ENCODE peak calls at places on chromosomes 6 and 20, in ten cellular contexts. T is colonic mucosa, R is HCT116, O is PC-3, C is heart left ventricle, S is breast epithelium, A is hepatocyte, E is Panc1, N is spleen, Y is thoracic aorta. K is an unnamed sample.

GRCh38 chr6:122576888-122577287 is 33.3 kb upstream of the PKIB start:
- DNase-seq in Y (no peak), C (no peak), O (no peak), E (no peak), R (no peak), N (no peak), S (no peak), A (no peak), T (no peak), K (no peak)

GRCh38 chr6:67640462-67640861 is 994.6 kb upstream of the ADGRB3 start:
- DNase-seq in A (no peak), E (no peak), C (no peak), R (no peak), N (no peak), O (no peak), T (no peak), S (no peak), Y (no peak), K (no peak)

GRCh38 chr6:21437583-21437982 is 156.0 kb upstream of the SOX4 start:
- DNase-seq in R (no peak), S (no peak), A (no peak), T (no peak), O (no peak), E (no peak), C (no peak), Y (no peak), N (no peak), K (no peak)

GRCh38 chr6:67358241-67358640 is 1276.8 kb upstream of the ADGRB3 start:
- DNase-seq in A (no peak), Y (no peak), R (no peak), O (no peak), C (no peak), S (no peak), T (no peak), N (no peak), E (no peak), K (no peak)

GRCh38 chr6:164151762-164152161 is 737.2 kb downstream of the QKI start:
- DNase-seq in S (no peak), E (no peak), O (no peak), C (no peak), R (no peak), T (no peak), Y (no peak), N (no peak), A (no peak), K (no peak)

GRCh38 chr6:105797313-105797970 is 288.7 kb upstream of the PRDM1 start:
- DNase-seq in O (peak; percentile 4), A (no peak), E (no peak), T (no peak), R (no peak), Y (no peak), N (no peak), C (no peak), S (no peak), K (no peak)

GRCh38 chr20:17161661-17162410 is 65.0 kb upstream of the PCSK2 start:
- DNase-seq in R (no peak), E (no peak), Y (no peak), O (no peak), T (no peak), N (no peak), A (no peak), S (no peak), C (no peak), K (no peak)

GRCh38 chr6:125984311-125984710 is 2.0 kb upstream of the TRMT11 start:
- DNase-seq in T (no peak), E (no peak), R (no peak), S (no peak), A (peak; percentile 29), N (no peak), C (no peak), O (no peak), Y (no peak), K (no peak)

GRCh38 chr6:14841901-14842421 is 403.9 kb upstream of the JARID2 start:
- DNase-seq in Y (no peak), O (peak; percentile 32), N (no peak), C (no peak), R (no peak), E (no peak), S (no peak), A (peak; percentile 16), T (no peak), K (no peak)

GRCh38 chr6:55825402-55826051 is 49.9 kb downstream of the BMP5 start:
- DNase-seq in A (peak; percentile 32), Y (no peak), N (no peak), T (no peak), O (peak; percentile 77), S (no peak), R (no peak), C (no peak), E (peak; percentile 55), K (no peak)

GRCh38 chr6:80767808-80768207 is 661.3 kb downstream of the BCKDHB start:
- DNase-seq in O (peak; percentile 75), A (no peak), E (peak; percentile 12), C (peak; percentile 55), Y (peak; percentile 6), N (no peak), S (no peak), T (peak; percentile 52), R (peak; percentile 23), K (peak; percentile 91)

GRCh38 chr6:150026976-150027805 is 1.9 kb upstream of the RAET1L start:
- DNase-seq in T (no peak), O (no peak), R (no peak), S (no peak), E (no peak), Y (no peak), N (no peak), C (no peak), A (no peak), K (no peak)

GRCh38 chr20:8540466-8540865 is 408.4 kb downstream of the PLCB1 start:
- DNase-seq in A (no peak), T (no peak), C (no peak), N (no peak), E (no peak), O (no peak), S (no peak), R (no peak), Y (no peak), K (no peak)

GRCh38 chr6:89660981-89661380 is 22.4 kb upstream of the LYRM2 start:
- DNase-seq in N (no peak), R (no peak), S (no peak), E (no peak), T (no peak), A (no peak), Y (no peak), C (no peak), O (no peak), K (no peak)
- H3K36me3 ChIP-seq in N (peaks cover 52% of the 10 kb centered on the region), R (peaks cover 62% of the 10 kb centered on the region), S (no peaks in the 10 kb centered on the region), E (peaks cover 33% of the 10 kb centered on the region), T (peaks cover 12% of the 10 kb centered on the region), A (no peaks in the 10 kb centered on the region), Y (peaks cover 37% of the 10 kb centered on the region), C (peaks cover 99% of the 10 kb centered on the region), O (peaks cover 17% of the 10 kb centered on the region), K (peaks cover 64% of the 10 kb centered on the region)

GRCh38 chr6:111658445-111659154 is 52.9 kb upstream of the TRAF3IP2 start:
- DNase-seq in E (no peak), S (no peak), C (no peak), N (no peak), A (no peak), T (no peak), Y (no peak), O (peak; percentile 47), R (no peak), K (no peak)
- H3K4me3 ChIP-seq in E (no peak overlapping the region), S (no peak overlapping the region), C (no peak overlapping the region), N (no peak overlapping the region), A (no peak overlapping the region), T (no peak overlapping the region), Y (peak overlapping the region; percentile 17), O (peak overlapping the region; percentile 49), R (no peak overlapping the region), K (no peak overlapping the region)

DNA sequence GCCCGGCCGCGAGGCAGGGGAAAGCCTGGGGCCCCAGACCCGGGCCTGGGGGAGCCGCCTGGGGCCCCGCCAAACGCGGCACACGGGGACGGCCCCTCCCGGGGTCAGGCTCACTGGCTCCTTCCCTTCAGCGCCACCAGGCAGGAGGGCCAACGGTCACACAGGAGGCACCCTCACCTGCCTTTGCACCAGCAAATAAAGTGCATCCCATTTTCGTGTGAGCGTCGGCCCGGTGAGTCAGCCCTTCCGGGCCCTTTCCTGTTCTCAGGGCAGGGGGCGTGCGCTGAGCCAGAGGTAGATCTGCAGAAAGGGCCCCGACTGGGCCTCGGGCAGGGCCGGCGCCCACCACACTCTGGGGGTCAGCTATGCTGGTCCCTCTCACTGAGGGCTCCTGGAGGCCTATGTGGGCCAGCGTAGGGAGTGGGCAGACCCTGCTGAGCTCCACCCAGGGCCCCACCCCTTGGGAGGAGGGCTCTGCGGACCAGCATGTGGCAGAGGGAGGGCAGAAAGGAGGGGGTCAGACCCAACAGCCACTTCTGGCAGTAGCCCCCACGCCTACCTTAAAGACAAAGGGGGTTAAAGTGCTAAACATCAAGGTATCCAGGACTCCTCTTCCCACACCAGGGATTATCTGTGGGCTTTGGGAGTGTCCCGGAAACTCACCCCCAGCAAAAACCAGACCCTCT is 931 bp upstream of the UCKL1 start:
- DNase-seq in S (no peak), N (peak; percentile 92), E (no peak), R (peak; percentile 73), O (peak; percentile 79), A (peak; percentile 84), T (peak; percentile 86), Y (no peak), C (no peak), K (no peak)
- TF ChIP-seq CTCF in S (peak; percentile 8), N (peak; percentile 43), E (no peak), R (no peak), O (no peak), A (peak; percentile 7), T (no peak), Y (peak; percentile 6), C (peak; percentile 7), K (no peak)

GRCh38 chr20:59031326-59032022 is 661 bp downstream of the ATP5F1E start:
- DNase-seq in E (no peak), A (no peak), O (peak; percentile 55), C (no peak), S (no peak), R (no peak), T (peak; percentile 58), N (no peak), Y (no peak), K (no peak)

GRCh38 chr20:59033616-59034165 is 1.6 kb upstream of the ATP5F1E start:
- DNase-seq in C (no peak), S (no peak), E (no peak), Y (no peak), A (no peak), O (no peak), T (no peak), R (no peak), N (no peak), K (no peak)

GRCh38 chr20:59032023-59032712 is at the start of gene ATP5F1E:
- DNase-seq in T (peak; percentile 95), S (peak; percentile 94), C (peak; percentile 98), R (peak; percentile 72), A (peak; percentile 98), N (peak; percentile 98), Y (peak; percentile 83), O (peak; percentile 98), E (peak; percentile 41), K (peak; percentile 95)

GRCh38 chr20:59033093-59033492 is 958 bp upstream of the ATP5F1E start:
- DNase-seq in E (no peak), O (no peak), N (no peak), Y (no peak), C (no peak), A (no peak), S (no peak), R (no peak), T (no peak), K (no peak)

DNA sequence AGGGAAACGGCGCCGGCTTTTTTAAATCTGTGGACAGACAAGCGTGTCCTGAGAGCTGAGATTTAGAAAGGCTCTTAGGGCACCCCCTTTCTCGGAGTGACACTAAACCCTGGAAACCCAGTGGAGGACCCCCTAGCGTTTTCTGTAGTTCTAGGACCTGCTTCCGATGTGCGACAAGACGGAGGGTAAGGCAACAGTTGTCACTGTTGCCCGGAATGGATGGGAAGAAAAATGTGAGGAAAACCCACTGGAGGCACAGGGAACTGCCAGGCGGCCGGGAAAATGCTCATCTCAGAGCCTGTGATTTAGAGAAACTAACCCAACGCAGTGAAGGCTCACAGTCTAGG is 551 bp upstream of the ATP5F1E start:
- DNase-seq in R (peak; percentile 21), N (no peak), T (no peak), C (no peak), E (peak; percentile 24), Y (no peak), O (peak; percentile 66), A (peak; percentile 62), S (no peak), K (no peak)
- H3K36me3 ChIP-seq in R (peaks cover 53% of the 10 kb centered on the region), N (peaks cover 34% of the 10 kb centered on the region), T (peaks cover 9% of the 10 kb centered on the region), C (peaks cover 74% of the 10 kb centered on the region), E (peaks cover 69% of the 10 kb centered on the region), Y (peaks cover 17% of the 10 kb centered on the region), O (peaks cover 65% of the 10 kb centered on the region), A (no peaks in the 10 kb centered on the region), S (no peaks in the 10 kb centered on the region), K (peaks cover 50% of the 10 kb centered on the region)